ENCODE peak calls at places on chromosome 9, in six cellular contexts. One of them, this sample, is unnamed.

GRCh38 chr9:124084087-124084486 is 72.5 kb downstream of the LHX2 start:
- DNase-seq in GM12865: no peak
- DNase-seq in A673: no peak
- DNase-seq in tibial artery: no peak
- DNase-seq in left ventricle myocardium inferior: no peak
- DNase-seq in endothelial cell: no peak
- DNase-seq in this sample: no peak

GRCh38 chr9:104907278-104907951 is 20.5 kb downstream of the ABCA1 start:
- DNase-seq in GM12865: no peak
- DNase-seq in A673: no peak
- DNase-seq in tibial artery: no peak
- DNase-seq in left ventricle myocardium inferior: no peak
- DNase-seq in endothelial cell: no peak
- DNase-seq in this sample: no peak

GRCh38 chr9:77025146-77025545 is 5.7 kb downstream of the FOXB2 start:
- DNase-seq in GM12865: no peak
- DNase-seq in A673: no peak
- DNase-seq in tibial artery: no peak
- DNase-seq in left ventricle myocardium inferior: no peak
- DNase-seq in endothelial cell: no peak
- DNase-seq in this sample: no peak

GRCh38 chr9:23073136-23073535 is 626.5 kb downstream of the DMRTA1 start:
- DNase-seq in GM12865: no peak
- DNase-seq in A673: no peak
- DNase-seq in tibial artery: no peak
- DNase-seq in left ventricle myocardium inferior: no peak
- DNase-seq in endothelial cell: no peak
- DNase-seq in this sample: no peak

GRCh38 chr9:76592105-76593010 is 133.4 kb downstream of the GCNT1 start:
- DNase-seq in GM12865: no peak
- DNase-seq in A673: no peak
- DNase-seq in tibial artery: no peak
- DNase-seq in left ventricle myocardium inferior: no peak
- DNase-seq in endothelial cell: no peak
- DNase-seq in this sample: no peak

GRCh38 chr9:10274983-10275382 is 337.8 kb downstream of the PTPRD start:
- DNase-seq in GM12865: no peak
- DNase-seq in A673: peak
- DNase-seq in tibial artery: no peak
- DNase-seq in left ventricle myocardium inferior: no peak
- DNase-seq in endothelial cell: no peak
- DNase-seq in this sample: no peak

GRCh38 chr9:33209394-33209793 is 30.6 kb upstream of the SPINK4 start:
- DNase-seq in GM12865: no peak
- DNase-seq in A673: no peak
- DNase-seq in tibial artery: no peak
- DNase-seq in left ventricle myocardium inferior: no peak
- DNase-seq in endothelial cell: no peak
- DNase-seq in this sample: no peak

GRCh38 chr9:14769235-14769580 is 46.7 kb upstream of the CER1 start:
- DNase-seq in GM12865: peak
- DNase-seq in A673: peak
- DNase-seq in tibial artery: no peak
- DNase-seq in left ventricle myocardium inferior: no peak
- DNase-seq in endothelial cell: peak
- DNase-seq in this sample: no peak

GRCh38 chr9:103041961-103042360 is 46.8 kb downstream of the CYLC2 start:
- DNase-seq in GM12865: no peak
- DNase-seq in A673: no peak
- DNase-seq in tibial artery: no peak
- DNase-seq in left ventricle myocardium inferior: no peak
- DNase-seq in endothelial cell: no peak
- DNase-seq in this sample: no peak

GRCh38 chr9:91407580-91408275 is 15.9 kb downstream of the NFIL3 start:
- DNase-seq in GM12865: no peak
- DNase-seq in A673: no peak
- DNase-seq in tibial artery: no peak
- DNase-seq in left ventricle myocardium inferior: no peak
- DNase-seq in endothelial cell: no peak
- DNase-seq in this sample: no peak

GRCh38 chr9:19229725-19230355 is 653 bp upstream of the DENND4C start:
- DNase-seq in GM12865: peak
- DNase-seq in A673: peak
- DNase-seq in tibial artery: no peak
- DNase-seq in left ventricle myocardium inferior: peak
- DNase-seq in endothelial cell: peak
- DNase-seq in this sample: no peak

GRCh38 chr9:132755096-132755495 is 84.8 kb downstream of the GTF3C4 start:
- DNase-seq in GM12865: no peak
- DNase-seq in A673: no peak
- DNase-seq in tibial artery: peak
- DNase-seq in left ventricle myocardium inferior: no peak
- DNase-seq in endothelial cell: no peak
- DNase-seq in this sample: no peak

GRCh38 chr9:134728801-134729495 is 87.3 kb downstream of the COL5A1 start:
- DNase-seq in GM12865: no peak
- DNase-seq in A673: no peak
- DNase-seq in tibial artery: no peak
- DNase-seq in left ventricle myocardium inferior: no peak
- DNase-seq in endothelial cell: no peak
- DNase-seq in this sample: no peak

GRCh38 chr9:19934301-19934868 is 145.5 kb upstream of the SLC24A2 start:
- DNase-seq in GM12865: no peak
- DNase-seq in A673: no peak
- DNase-seq in tibial artery: no peak
- DNase-seq in left ventricle myocardium inferior: peak
- DNase-seq in endothelial cell: peak
- DNase-seq in this sample: no peak

GRCh38 chr9:135321580-135321979 is 158.0 kb upstream of the PPP1R26 start:
- DNase-seq in GM12865: no peak
- DNase-seq in A673: no peak
- DNase-seq in tibial artery: no peak
- DNase-seq in left ventricle myocardium inferior: no peak
- DNase-seq in endothelial cell: no peak
- DNase-seq in this sample: no peak

GRCh38 chr9:112731971-112732370 is 14.1 kb upstream of the INIP start:
- DNase-seq in GM12865: no peak
- DNase-seq in A673: no peak
- DNase-seq in tibial artery: no peak
- DNase-seq in left ventricle myocardium inferior: no peak
- DNase-seq in endothelial cell: no peak
- DNase-seq in this sample: no peak

GRCh38 chr9:116975119-116975518 is 288.0 kb downstream of the TRIM32 start:
- DNase-seq in GM12865: no peak
- DNase-seq in A673: no peak
- DNase-seq in tibial artery: no peak
- DNase-seq in left ventricle myocardium inferior: no peak
- DNase-seq in endothelial cell: no peak
- DNase-seq in this sample: no peak

GRCh38 chr9:127873223-127873691 is 4.2 kb downstream of the AK1 start:
- DNase-seq in GM12865: no peak
- DNase-seq in A673: no peak
- DNase-seq in tibial artery: no peak
- DNase-seq in left ventricle myocardium inferior: no peak
- DNase-seq in endothelial cell: no peak
- DNase-seq in this sample: no peak

GRCh38 chr9:120713257-120714087 is 798 bp downstream of the MEGF9 start:
- DNase-seq in GM12865: no peak
- DNase-seq in A673: no peak
- DNase-seq in tibial artery: peak
- DNase-seq in left ventricle myocardium inferior: peak
- DNase-seq in endothelial cell: peak
- DNase-seq in this sample: no peak

GRCh38 chr9:89872913-89873707 is 268.3 kb downstream of the GADD45G start:
- DNase-seq in GM12865: no peak
- DNase-seq in A673: no peak
- DNase-seq in tibial artery: peak
- DNase-seq in left ventricle myocardium inferior: no peak
- DNase-seq in endothelial cell: no peak
- DNase-seq in this sample: no peak

GRCh38 chr9:1267141-1267570 is 217.0 kb downstream of the DMRT2 start:
- DNase-seq in GM12865: peak
- DNase-seq in A673: no peak
- DNase-seq in tibial artery: no peak
- DNase-seq in left ventricle myocardium inferior: no peak
- DNase-seq in endothelial cell: no peak
- DNase-seq in this sample: no peak

DNA sequence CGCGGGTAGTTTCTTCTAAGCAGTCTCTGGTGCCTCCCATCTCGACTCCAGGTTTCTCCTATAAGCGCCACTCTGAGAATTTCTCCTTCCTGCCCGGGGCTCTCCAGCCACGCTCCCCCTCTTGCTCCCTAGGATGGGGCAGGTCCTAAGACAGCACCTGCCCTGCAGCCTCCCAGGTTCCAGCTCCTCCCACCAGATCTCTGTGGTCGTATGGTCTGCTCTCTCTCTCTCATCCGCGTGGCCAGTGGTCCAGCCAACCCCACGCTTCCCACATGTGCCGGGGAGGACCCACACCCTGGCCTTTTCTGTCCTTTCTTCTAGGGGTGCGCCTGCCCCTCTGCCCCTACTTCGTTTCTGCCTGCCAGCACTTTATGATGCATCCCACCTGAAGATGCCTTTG is 40.5 kb downstream of the MVB12B start:
- DNase-seq in GM12865: no peak
- DNase-seq in A673: no peak
- DNase-seq in tibial artery: no peak
- DNase-seq in left ventricle myocardium inferior: no peak
- DNase-seq in endothelial cell: no peak
- DNase-seq in this sample: no peak
- TF ChIP-seq CTCF in GM12865: no peak
- TF ChIP-seq CTCF in A673: no peak
- TF ChIP-seq CTCF in tibial artery: no peak
- TF ChIP-seq CTCF in left ventricle myocardium inferior: no peak
- TF ChIP-seq CTCF in endothelial cell: no peak
- TF ChIP-seq CTCF in this sample: no peak

GRCh38 chr9:114286146-114286679 is 36.7 kb upstream of the ORM1 start:
- DNase-seq in GM12865: no peak
- DNase-seq in A673: no peak
- DNase-seq in tibial artery: peak
- DNase-seq in left ventricle myocardium inferior: peak
- DNase-seq in endothelial cell: no peak
- DNase-seq in this sample: no peak

GRCh38 chr9:114288233-114289051 is 34.5 kb upstream of the ORM1 start:
- DNase-seq in GM12865: no peak
- DNase-seq in A673: no peak
- DNase-seq in tibial artery: peak
- DNase-seq in left ventricle myocardium inferior: peak
- DNase-seq in endothelial cell: no peak
- DNase-seq in this sample: no peak

GRCh38 chr9:114289106-114289505 is 33.8 kb upstream of the ORM1 start:
- DNase-seq in GM12865: no peak
- DNase-seq in A673: no peak
- DNase-seq in tibial artery: peak
- DNase-seq in left ventricle myocardium inferior: peak
- DNase-seq in endothelial cell: no peak
- DNase-seq in this sample: no peak

GRCh38 chr9:114287001-114287762 is 35.7 kb upstream of the ORM1 start:
- DNase-seq in GM12865: no peak
- DNase-seq in A673: peak
- DNase-seq in tibial artery: peak
- DNase-seq in left ventricle myocardium inferior: peak
- DNase-seq in endothelial cell: no peak
- DNase-seq in this sample: no peak

GRCh38 chr9:114287763-114288232 is 35.1 kb upstream of the ORM1 start:
- DNase-seq in GM12865: no peak
- DNase-seq in A673: no peak
- DNase-seq in tibial artery: peak
- DNase-seq in left ventricle myocardium inferior: peak
- DNase-seq in endothelial cell: no peak
- DNase-seq in this sample: no peak
- TF ChIP-seq CTCF in GM12865: no peak
- TF ChIP-seq CTCF in A673: no peak
- TF ChIP-seq CTCF in tibial artery: no peak
- TF ChIP-seq CTCF in left ventricle myocardium inferior: no peak
- TF ChIP-seq CTCF in endothelial cell: no peak
- TF ChIP-seq CTCF in this sample: no peak

GRCh38 chr9:129343697-129344375 is 165.8 kb upstream of the IER5L start:
- DNase-seq in GM12865: no peak
- DNase-seq in A673: no peak
- DNase-seq in tibial artery: peak
- DNase-seq in left ventricle myocardium inferior: peak
- DNase-seq in endothelial cell: no peak
- DNase-seq in this sample: no peak
- TF ChIP-seq CTCF in GM12865: no peak
- TF ChIP-seq CTCF in A673: no peak
- TF ChIP-seq CTCF in tibial artery: no peak
- TF ChIP-seq CTCF in left ventricle myocardium inferior: no peak
- TF ChIP-seq CTCF in endothelial cell: no peak
- TF ChIP-seq CTCF in this sample: no peak

DNA sequence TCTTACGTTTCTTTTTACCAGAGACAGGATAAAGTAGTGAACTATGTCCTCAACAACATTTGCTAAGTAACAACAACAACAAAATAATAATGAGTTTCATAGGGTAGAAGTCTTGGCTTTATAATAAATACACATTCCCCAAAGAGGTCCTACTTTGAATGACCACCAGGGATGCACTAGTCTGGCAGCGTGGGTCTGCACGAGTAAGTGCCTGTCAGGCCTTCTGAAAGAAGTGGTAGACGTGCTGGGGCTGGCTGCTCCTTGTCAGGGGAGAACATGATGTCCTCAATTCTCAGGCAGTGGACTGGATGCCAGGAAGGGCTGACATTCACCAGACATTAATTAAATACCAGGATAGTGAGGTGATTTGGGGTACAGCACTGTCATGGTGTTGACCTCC is 331.1 kb downstream of the TMEM38B start:
- DNase-seq in GM12865: no peak
- DNase-seq in A673: no peak
- DNase-seq in tibial artery: no peak
- DNase-seq in left ventricle myocardium inferior: peak
- DNase-seq in endothelial cell: no peak
- DNase-seq in this sample: no peak
- TF ChIP-seq CTCF in GM12865: no peak
- TF ChIP-seq CTCF in A673: no peak
- TF ChIP-seq CTCF in tibial artery: no peak
- TF ChIP-seq CTCF in left ventricle myocardium inferior: peak
- TF ChIP-seq CTCF in endothelial cell: peak
- TF ChIP-seq CTCF in this sample: no peak

DNA sequence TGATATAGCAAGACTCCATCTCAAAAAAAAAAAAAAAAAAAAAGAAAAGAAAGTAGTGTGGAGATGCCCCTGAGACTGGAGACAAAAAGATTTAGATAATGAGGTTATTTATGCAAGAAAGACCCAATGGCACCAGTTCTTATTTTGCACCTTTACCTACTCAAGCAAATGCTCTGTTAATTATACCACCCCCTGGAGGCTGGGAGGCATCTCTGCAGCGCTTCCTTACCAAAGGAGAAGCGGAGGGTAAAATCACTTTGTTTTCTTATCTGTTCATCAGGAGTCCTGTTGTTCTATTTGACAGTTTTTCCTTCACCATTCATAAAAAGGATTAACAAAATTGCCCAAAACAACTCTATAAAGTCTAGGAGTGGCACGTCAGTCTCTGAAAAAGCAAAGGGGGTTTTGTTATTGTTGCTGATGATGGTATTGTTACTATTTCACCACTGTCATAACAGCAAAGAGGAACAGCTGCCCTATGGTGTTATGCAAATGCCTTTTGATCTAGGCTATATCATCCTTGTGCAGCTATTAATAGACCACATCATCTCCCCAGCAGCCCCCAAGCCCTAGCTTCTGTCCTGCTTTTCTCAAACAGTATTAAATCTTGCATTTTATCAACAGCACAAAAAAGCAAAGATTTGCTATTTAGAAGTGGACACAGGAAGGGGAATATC is 174.0 kb downstream of the PALM2AKAP2 start:
- DNase-seq in GM12865: no peak
- DNase-seq in A673: no peak
- DNase-seq in tibial artery: no peak
- DNase-seq in left ventricle myocardium inferior: no peak
- DNase-seq in endothelial cell: no peak
- DNase-seq in this sample: no peak
- TF ChIP-seq CTCF in GM12865: peak
- TF ChIP-seq CTCF in A673: peak
- TF ChIP-seq CTCF in tibial artery: no peak
- TF ChIP-seq CTCF in left ventricle myocardium inferior: no peak
- TF ChIP-seq CTCF in endothelial cell: no peak
- TF ChIP-seq CTCF in this sample: no peak